ENCODE peak calls at places on chromosome 4, in six cellular contexts. One of them, this sample, is unnamed.

GRCh38 chr4:23877758-23878229 is 12.1 kb downstream of the PPARGC1A start:
- DNase-seq in PC-3: no peak
- DNase-seq in hepatocyte: peak
- DNase-seq in GM23338: no peak
- DNase-seq in SK-N-SH: no peak
- DNase-seq in OCI-LY7: no peak
- DNase-seq in this sample: no peak

GRCh38 chr4:24967346-24967745 is 54.5 kb upstream of the CCDC149 start:
- DNase-seq in OCI-LY7: no peak
- DNase-seq in PC-3: no peak
- DNase-seq in GM23338: no peak
- DNase-seq in hepatocyte: no peak
- DNase-seq in SK-N-SH: no peak
- DNase-seq in this sample: no peak

GRCh38 chr4:186829740-186830449 is 106.2 kb upstream of the FAT1 start:
- DNase-seq in GM23338: no peak
- DNase-seq in SK-N-SH: no peak
- DNase-seq in hepatocyte: peak
- DNase-seq in OCI-LY7: no peak
- DNase-seq in PC-3: peak
- DNase-seq in this sample: no peak

GRCh38 chr4:52982246-52982950 is 120.3 kb downstream of the RASL11B start:
- DNase-seq in PC-3: peak
- DNase-seq in hepatocyte: peak
- DNase-seq in OCI-LY7: peak
- DNase-seq in SK-N-SH: peak
- DNase-seq in GM23338: peak
- DNase-seq in this sample: peak

GRCh38 chr4:20272411-20272872 is 20.7 kb downstream of the SLIT2 start:
- DNase-seq in SK-N-SH: no peak
- DNase-seq in GM23338: no peak
- DNase-seq in OCI-LY7: no peak
- DNase-seq in hepatocyte: no peak
- DNase-seq in PC-3: peak
- DNase-seq in this sample: peak

GRCh38 chr4:148514041-148514440 is 71.8 kb upstream of the NR3C2 start:
- DNase-seq in SK-N-SH: no peak
- DNase-seq in OCI-LY7: no peak
- DNase-seq in PC-3: peak
- DNase-seq in GM23338: no peak
- DNase-seq in hepatocyte: no peak
- DNase-seq in this sample: no peak

GRCh38 chr4:163404570-163404969 is 60.9 kb downstream of the NPY5R start:
- DNase-seq in GM23338: no peak
- DNase-seq in hepatocyte: no peak
- DNase-seq in OCI-LY7: no peak
- DNase-seq in SK-N-SH: no peak
- DNase-seq in PC-3: no peak
- DNase-seq in this sample: no peak

GRCh38 chr4:110184124-110184790 is 14.2 kb downstream of the ELOVL6 start:
- DNase-seq in GM23338: peak
- DNase-seq in hepatocyte: no peak
- DNase-seq in SK-N-SH: no peak
- DNase-seq in PC-3: no peak
- DNase-seq in OCI-LY7: no peak
- DNase-seq in this sample: peak

GRCh38 chr4:7073526-7074390 is 5.9 kb upstream of the GRPEL1 start:
- DNase-seq in hepatocyte: peak
- DNase-seq in PC-3: peak
- DNase-seq in OCI-LY7: peak
- DNase-seq in SK-N-SH: peak
- DNase-seq in GM23338: peak
- DNase-seq in this sample: peak

GRCh38 chr4:138241281-138242075 is 671 bp downstream of the SLC7A11 start:
- DNase-seq in PC-3: peak
- DNase-seq in OCI-LY7: peak
- DNase-seq in hepatocyte: peak
- DNase-seq in SK-N-SH: no peak
- DNase-seq in GM23338: peak
- DNase-seq in this sample: peak

GRCh38 chr4:184746532-184746870 is 12.6 kb upstream of the CENPU start:
- DNase-seq in hepatocyte: peak
- DNase-seq in GM23338: peak
- DNase-seq in PC-3: peak
- DNase-seq in SK-N-SH: no peak
- DNase-seq in OCI-LY7: no peak
- DNase-seq in this sample: peak

GRCh38 chr4:183171484-183172267 is 72.6 kb downstream of the WWC2 start:
- DNase-seq in PC-3: peak
- DNase-seq in SK-N-SH: no peak
- DNase-seq in GM23338: no peak
- DNase-seq in OCI-LY7: no peak
- DNase-seq in hepatocyte: no peak
- DNase-seq in this sample: peak

DNA sequence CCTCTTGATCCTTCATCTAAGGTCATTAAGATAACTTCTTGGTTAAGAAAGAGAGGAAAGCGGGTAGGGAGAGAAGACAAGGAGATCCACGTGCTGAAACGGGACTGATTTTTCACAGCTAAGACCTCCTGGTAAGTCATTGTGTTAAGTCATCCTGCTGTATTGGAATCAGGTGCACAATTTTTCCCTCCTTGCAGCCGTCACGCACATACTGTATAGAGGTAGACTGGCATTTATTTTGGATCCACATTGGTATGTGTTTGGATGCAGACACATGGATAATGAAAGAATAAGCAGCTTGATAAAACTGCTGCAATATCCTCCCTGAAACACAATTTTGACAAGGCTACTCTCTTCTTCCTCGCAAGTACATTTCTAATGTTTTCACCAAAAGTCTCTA is 60.1 kb upstream of the NAP1L5 start:
- DNase-seq in SK-N-SH: no peak
- DNase-seq in PC-3: no peak
- DNase-seq in hepatocyte: no peak
- DNase-seq in OCI-LY7: no peak
- DNase-seq in GM23338: no peak
- DNase-seq in this sample: no peak
- H3K4me3 ChIP-seq in SK-N-SH: no peak
- H3K4me3 ChIP-seq in PC-3: no peak
- H3K4me3 ChIP-seq in hepatocyte: no peak
- H3K4me3 ChIP-seq in OCI-LY7: no peak
- H3K4me3 ChIP-seq in GM23338: no peak
- H3K4me3 ChIP-seq in this sample: no peak

GRCh38 chr4:56147371-56147770 is 198.6 kb downstream of the CEP135 start:
- DNase-seq in OCI-LY7: no peak
- DNase-seq in PC-3: no peak
- DNase-seq in hepatocyte: no peak
- DNase-seq in SK-N-SH: peak
- DNase-seq in GM23338: no peak
- DNase-seq in this sample: peak
- TF ChIP-seq EZH2phosphoT487 in OCI-LY7: no peak
- TF ChIP-seq EZH2phosphoT487 in PC-3: no peak
- TF ChIP-seq EZH2phosphoT487 in hepatocyte: no peak
- TF ChIP-seq EZH2phosphoT487 in SK-N-SH: no peak
- TF ChIP-seq EZH2phosphoT487 in GM23338: no peak
- TF ChIP-seq EZH2phosphoT487 in this sample: no peak

GRCh38 chr4:69759189-69759604 is 1.2 kb downstream of the SULT1B1 start:
- DNase-seq in SK-N-SH: no peak
- DNase-seq in PC-3: no peak
- DNase-seq in GM23338: no peak
- DNase-seq in OCI-LY7: no peak
- DNase-seq in hepatocyte: peak
- DNase-seq in this sample: peak
- H3K4me3 ChIP-seq in SK-N-SH: no peak
- H3K4me3 ChIP-seq in PC-3: no peak
- H3K4me3 ChIP-seq in GM23338: no peak
- H3K4me3 ChIP-seq in OCI-LY7: no peak
- H3K4me3 ChIP-seq in hepatocyte: peak
- H3K4me3 ChIP-seq in this sample: no peak

GRCh38 chr4:68152411-68152810 is 22.7 kb upstream of the TMPRSS11F start:
- DNase-seq in SK-N-SH: no peak
- DNase-seq in hepatocyte: peak
- DNase-seq in OCI-LY7: no peak
- DNase-seq in GM23338: no peak
- DNase-seq in PC-3: peak
- DNase-seq in this sample: no peak
- TF ChIP-seq EZH2phosphoT487 in SK-N-SH: no peak
- TF ChIP-seq EZH2phosphoT487 in hepatocyte: no peak
- TF ChIP-seq EZH2phosphoT487 in OCI-LY7: no peak
- TF ChIP-seq EZH2phosphoT487 in GM23338: no peak
- TF ChIP-seq EZH2phosphoT487 in PC-3: no peak
- TF ChIP-seq EZH2phosphoT487 in this sample: no peak

DNA sequence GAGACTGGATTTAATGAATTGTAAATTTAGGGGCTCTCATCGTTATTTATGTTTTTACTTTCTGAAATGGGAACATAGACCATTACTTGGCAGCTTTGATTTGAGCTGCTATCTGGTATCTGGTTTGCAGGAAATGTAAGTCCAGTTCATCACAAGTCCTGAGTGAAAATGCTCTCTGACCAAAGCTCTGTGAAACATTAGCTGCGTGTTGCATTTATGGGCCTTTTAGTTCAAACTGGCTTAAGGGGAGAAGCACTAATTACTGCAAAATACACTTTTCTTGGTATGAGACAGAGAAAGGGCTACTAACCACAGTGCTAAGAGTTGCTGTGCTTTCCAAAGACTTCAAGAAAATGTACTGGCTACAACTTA is 453 bp downstream of the CC2D2A start:
- DNase-seq in PC-3: no peak
- DNase-seq in hepatocyte: no peak
- DNase-seq in SK-N-SH: no peak
- DNase-seq in OCI-LY7: no peak
- DNase-seq in GM23338: no peak
- DNase-seq in this sample: peak
- H3K4me3 ChIP-seq in PC-3: peak
- H3K4me3 ChIP-seq in hepatocyte: peak
- H3K4me3 ChIP-seq in SK-N-SH: peak
- H3K4me3 ChIP-seq in OCI-LY7: no peak
- H3K4me3 ChIP-seq in GM23338: peak
- H3K4me3 ChIP-seq in this sample: peak

DNA sequence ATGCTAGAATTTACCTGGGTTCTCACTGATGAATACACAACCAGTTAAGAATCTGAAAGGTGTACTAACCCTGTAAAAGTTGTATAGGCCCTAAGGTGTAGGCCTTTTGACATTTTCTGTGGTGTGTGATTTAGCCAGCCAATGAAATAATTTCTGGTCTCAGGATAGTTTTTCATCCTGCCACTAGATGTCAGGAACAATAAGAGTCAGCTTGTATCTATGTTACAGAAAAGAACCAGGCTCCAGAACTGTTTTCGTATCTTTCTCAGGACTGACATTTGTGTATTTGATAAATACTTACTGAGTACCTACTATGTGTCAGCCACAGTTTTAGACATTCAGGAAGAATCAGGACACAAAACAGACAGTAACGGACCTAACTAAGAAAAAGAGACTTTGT is 673.6 kb upstream of the TENM3 start:
- DNase-seq in OCI-LY7: peak
- DNase-seq in PC-3: peak
- DNase-seq in GM23338: peak
- DNase-seq in SK-N-SH: peak
- DNase-seq in hepatocyte: peak
- DNase-seq in this sample: peak
- TF ChIP-seq EZH2phosphoT487 in OCI-LY7: no peak
- TF ChIP-seq EZH2phosphoT487 in PC-3: no peak
- TF ChIP-seq EZH2phosphoT487 in GM23338: no peak
- TF ChIP-seq EZH2phosphoT487 in SK-N-SH: no peak
- TF ChIP-seq EZH2phosphoT487 in hepatocyte: no peak
- TF ChIP-seq EZH2phosphoT487 in this sample: no peak

GRCh38 chr4:56505269-56506109 is at the start of gene ARL9:
- DNase-seq in GM23338: peak
- DNase-seq in SK-N-SH: peak
- DNase-seq in OCI-LY7: no peak
- DNase-seq in PC-3: peak
- DNase-seq in hepatocyte: peak
- DNase-seq in this sample: peak
- H3K4me3 ChIP-seq in GM23338: peak
- H3K4me3 ChIP-seq in SK-N-SH: no peak
- H3K4me3 ChIP-seq in OCI-LY7: no peak
- H3K4me3 ChIP-seq in PC-3: peak
- H3K4me3 ChIP-seq in hepatocyte: peak
- H3K4me3 ChIP-seq in this sample: peak

DNA sequence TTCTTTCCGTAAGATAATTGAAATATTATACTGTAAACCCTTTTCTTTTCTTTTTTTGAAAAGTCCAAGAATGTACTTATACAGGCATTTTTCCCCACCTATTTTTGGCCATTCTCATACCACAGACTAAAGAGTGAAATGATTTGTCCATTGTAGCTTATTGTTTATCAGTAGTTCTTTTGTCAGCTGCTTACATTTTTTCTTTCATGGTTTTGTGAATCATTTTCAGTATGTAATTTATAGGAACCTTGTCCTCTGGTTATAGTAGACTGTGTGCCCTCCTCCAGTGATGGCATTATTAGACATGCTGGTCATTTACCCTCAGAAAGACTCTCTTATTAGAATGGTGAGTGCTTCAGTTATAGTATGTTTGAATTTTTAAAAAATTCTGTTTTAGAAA is 56.7 kb downstream of the CCKAR start:
- DNase-seq in SK-N-SH: no peak
- DNase-seq in hepatocyte: no peak
- DNase-seq in OCI-LY7: no peak
- DNase-seq in PC-3: no peak
- DNase-seq in GM23338: no peak
- DNase-seq in this sample: no peak
- TF ChIP-seq EZH2phosphoT487 in SK-N-SH: no peak
- TF ChIP-seq EZH2phosphoT487 in hepatocyte: no peak
- TF ChIP-seq EZH2phosphoT487 in OCI-LY7: no peak
- TF ChIP-seq EZH2phosphoT487 in PC-3: no peak
- TF ChIP-seq EZH2phosphoT487 in GM23338: no peak
- TF ChIP-seq EZH2phosphoT487 in this sample: no peak

GRCh38 chr4:3405176-3405575 is 36.6 kb upstream of the HGFAC start:
- DNase-seq in PC-3: no peak
- DNase-seq in GM23338: no peak
- DNase-seq in hepatocyte: no peak
- DNase-seq in SK-N-SH: no peak
- DNase-seq in OCI-LY7: no peak
- DNase-seq in this sample: no peak
- H3K4me3 ChIP-seq in PC-3: no peak
- H3K4me3 ChIP-seq in GM23338: no peak
- H3K4me3 ChIP-seq in hepatocyte: no peak
- H3K4me3 ChIP-seq in SK-N-SH: no peak
- H3K4me3 ChIP-seq in OCI-LY7: no peak
- H3K4me3 ChIP-seq in this sample: no peak

This sample was measured in GM23248.